ENCODE peak calls at places on chromosomes 4 and X, in six cellular contexts. A is K562, F is OCI-LY7, Y is right lobe of liver, L is pancreas, Z is psoas muscle. N is an unnamed sample. For H3K36me3, the result is how much of the 10 kb centered on the place peaks cover.

GRCh38 chr4:153084249-153084648 is 120.0 kb upstream of the TRIM2 start:
- DNase-seq in A (no peak), F (no peak), Y (no peak), L (no peak), Z (no peak), N (no peak)

GRCh38 chr4:183905081-183905592 is at the start of gene STOX2:
- DNase-seq in A (no peak), F (no peak), Y (peak), L (peak), Z (peak), N (peak)

GRCh38 chr4:81260443-81261102 is 45.6 kb upstream of the PRKG2 start:
- DNase-seq in A (peak), F (peak), Y (no peak), L (no peak), Z (no peak), N (no peak)

GRCh38 chr4:2598661-2599654 is 62.5 kb downstream of the FAM193A start:
- DNase-seq in A (no peak), F (peak), Y (no peak), L (no peak), Z (no peak), N (no peak)

GRCh38 chrX:968391-968790 is 244.1 kb downstream of the CRLF2 start:
- DNase-seq in A (no peak), F (no peak), Y (no peak), L (no peak), Z (no peak), N (no peak)

GRCh38 chr4:57065730-57066482 is 44.3 kb downstream of the IGFBP7 start:
- DNase-seq in A (no peak), F (no peak), Y (no peak), L (no peak), Z (no peak), N (no peak)

GRCh38 chrX:45527834-45528233 is 327.2 kb upstream of the DIPK2B start:
- DNase-seq in A (no peak), F (no peak), Y (no peak), L (no peak), Z (no peak), N (no peak)

GRCh38 chr4:141131738-141132688 is 1.3 kb downstream of the RNF150 start:
- DNase-seq in A (no peak), F (no peak), Y (no peak), L (peak), Z (peak), N (no peak)

GRCh38 chr4:145619639-145619996 is 433 bp downstream of the MMAA start:
- DNase-seq in A (no peak), F (no peak), Y (peak), L (peak), Z (peak), N (peak)

GRCh38 chrX:55342533-55343501 is 78.1 kb upstream of the PAGE3 start:
- DNase-seq in A (peak), F (peak), Y (no peak), L (no peak), Z (no peak), N (no peak)

GRCh38 chr4:78592104-78592783 is 40.7 kb downstream of the ANXA3 start:
- DNase-seq in A (peak), F (peak), Y (no peak), L (no peak), Z (no peak), N (no peak)

GRCh38 chr4:45442466-45442865 is 681.4 kb downstream of the GABRG1 start:
- DNase-seq in A (no peak), F (no peak), Y (no peak), L (no peak), Z (no peak), N (no peak)

GRCh38 chr4:170988446-170988845 is 824.8 kb upstream of the GALNTL6 start:
- DNase-seq in A (no peak), F (no peak), Y (no peak), L (no peak), Z (no peak), N (no peak)

DNA sequence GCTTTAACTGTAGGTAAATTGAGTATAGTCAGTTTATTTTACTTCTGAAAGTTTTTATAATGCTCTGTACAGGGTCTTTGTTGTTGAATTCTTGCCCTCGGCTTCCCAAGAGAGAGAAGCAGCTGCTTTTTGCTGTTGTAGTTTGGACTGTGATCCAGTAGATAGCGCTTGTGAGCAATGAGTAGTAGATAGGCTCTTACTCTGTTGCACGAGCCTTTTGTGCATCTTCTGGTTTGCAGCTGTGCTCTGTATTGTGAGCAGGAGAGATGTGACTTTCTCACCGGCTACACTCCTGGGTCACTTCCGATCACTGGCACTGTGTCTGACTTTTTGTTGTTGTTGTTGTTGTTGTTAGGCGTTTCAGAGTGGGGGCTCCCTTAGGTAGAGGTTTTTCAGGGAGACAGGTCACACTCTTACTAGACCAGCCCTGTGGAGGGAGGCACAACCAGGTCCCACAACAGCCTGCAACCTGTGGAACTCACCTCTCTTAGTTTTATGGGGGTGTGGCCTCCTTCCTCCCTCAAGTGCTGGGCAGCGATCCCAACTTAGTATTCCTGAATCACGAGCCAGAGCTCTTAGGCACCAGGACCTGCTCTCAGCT is 822.1 kb upstream of the GALNTL6 start:
- DNase-seq in A (no peak), F (peak), Y (no peak), L (no peak), Z (no peak), N (no peak)
- TF ChIP-seq CTCF in A (no peak), F (peak), Y (peak), L (peak), Z (no peak), N (peak)

DNA sequence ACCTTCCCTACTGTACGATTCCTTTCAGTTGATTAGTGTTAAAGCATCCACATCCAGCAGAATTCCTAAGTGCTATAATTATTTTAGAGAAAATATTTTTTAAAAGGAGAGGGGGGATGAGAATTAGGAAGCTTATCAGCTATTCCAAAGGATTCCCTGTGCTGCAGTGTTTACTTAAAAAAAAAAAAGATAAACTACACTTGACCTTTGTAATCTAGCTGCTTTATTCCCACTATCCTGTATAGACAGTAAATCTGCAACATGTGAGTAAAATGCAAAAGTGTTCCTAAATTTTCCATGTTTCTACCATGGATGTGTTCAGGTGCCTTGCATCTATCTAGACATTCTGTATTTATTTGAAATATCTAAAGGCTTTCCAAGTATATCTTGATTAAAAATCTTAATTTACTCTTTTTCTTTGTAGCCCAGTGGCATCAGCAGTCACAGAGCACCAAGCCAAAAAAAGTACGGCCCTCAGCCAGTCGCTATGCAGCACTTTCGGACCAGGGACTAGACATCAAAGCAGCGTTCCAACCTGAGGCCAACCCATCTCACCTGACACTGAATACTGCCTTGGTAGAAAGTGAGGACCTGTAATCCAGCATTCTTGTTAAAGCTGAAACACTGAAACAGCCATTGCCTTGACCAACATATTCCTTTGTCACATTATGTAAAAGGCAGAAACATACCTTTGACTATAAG is 84.1 kb downstream of the CBR4 start:
- DNase-seq in A (no peak), F (no peak), Y (no peak), L (no peak), Z (no peak), N (no peak)
- H3K36me3 ChIP-seq in A (under half), F (under half), Y (under half), L (under half), Z (under half), N (half or more)

GRCh38 chrX:39443240-39443639 is 642.0 kb downstream of the MID1IP1 start:
- DNase-seq in A (no peak), F (no peak), Y (no peak), L (no peak), Z (no peak), N (no peak)
- H3K27ac ChIP-seq in A (no peak), F (no peak), Y (no peak), L (no peak), Z (no peak), N (no peak)

GRCh38 chrX:34521563-34521962 is 135.5 kb downstream of the TMEM47 start:
- DNase-seq in A (no peak), F (no peak), Y (no peak), L (no peak), Z (no peak), N (no peak)
- TF ChIP-seq CTCF in A (no peak), F (no peak), Y (no peak), L (no peak), Z (no peak), N (no peak)

GRCh38 chr4:127828121-127828520 is 46.0 kb downstream of the HSPA4L start:
- DNase-seq in A (no peak), F (no peak), Y (no peak), L (no peak), Z (no peak), N (no peak)

GRCh38 chr4:127832585-127832984 is 48.1 kb upstream of the PLK4 start:
- DNase-seq in A (no peak), F (peak), Y (no peak), L (no peak), Z (no peak), N (no peak)

DNA sequence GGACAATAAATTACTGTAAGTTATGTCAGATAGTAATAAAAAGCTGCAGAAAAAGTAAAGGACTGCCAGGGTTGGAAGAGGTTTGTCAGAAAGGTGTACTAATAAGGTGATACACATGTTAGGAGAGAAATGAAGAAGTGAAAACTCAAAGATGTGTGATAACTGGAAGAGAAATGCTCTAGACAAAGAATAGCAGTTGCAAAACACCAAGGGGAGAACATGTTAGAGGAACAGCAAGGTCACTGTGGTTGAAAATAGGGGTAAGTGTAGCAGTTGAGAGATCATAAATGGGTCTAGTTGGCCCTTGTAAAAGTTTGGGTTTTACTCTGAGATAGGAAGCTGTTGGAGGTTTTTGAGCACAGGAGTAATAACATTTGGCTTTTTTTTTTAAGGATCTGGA is 46.9 kb downstream of the HSPA4L start:
- DNase-seq in A (no peak), F (no peak), Y (no peak), L (no peak), Z (no peak), N (no peak)
- H3K36me3 ChIP-seq in A (half or more), F (under half), Y (under half), L (under half), Z (under half), N (under half)

GRCh38 chr4:119037709-119038463 is 97.7 kb upstream of the MYOZ2 start:
- DNase-seq in A (no peak), F (no peak), Y (no peak), L (no peak), Z (no peak), N (no peak)
- H3K27ac ChIP-seq in A (no peak), F (no peak), Y (peak), L (no peak), Z (peak), N (no peak)

GRCh38 chr4:12041828-12042227 is 613.1 kb upstream of the HS3ST1 start:
- DNase-seq in A (peak), F (no peak), Y (no peak), L (no peak), Z (no peak), N (no peak)
- TF ChIP-seq CTCF in A (no peak), F (peak), Y (no peak), L (no peak), Z (no peak), N (peak)

N was measured in lower lobe of right lung.